ENCODE peak calls at places on chromosome 18, in seven cellular contexts. One of them, this sample, is unnamed.

GRCh38 chr18:68445131-68445530 is 269.8 kb downstream of the TMX3 start:
- DNase-seq in H9: no peak
- DNase-seq in hepatocyte: no peak
- DNase-seq in upper lobe of right lung: no peak
- DNase-seq in tibial artery: no peak
- DNase-seq in fibroblast of lung: no peak
- DNase-seq in IMR-90: no peak
- DNase-seq in this sample: peak

GRCh38 chr18:58896268-58896667 is 31.6 kb downstream of the ZNF532 start:
- DNase-seq in upper lobe of right lung: no peak
- DNase-seq in tibial artery: no peak
- DNase-seq in IMR-90: no peak
- DNase-seq in fibroblast of lung: no peak
- DNase-seq in H9: no peak
- DNase-seq in hepatocyte: no peak
- DNase-seq in this sample: no peak

GRCh38 chr18:49029628-49030027 is 78.9 kb upstream of the SMAD7 start:
- DNase-seq in hepatocyte: no peak
- DNase-seq in tibial artery: peak
- DNase-seq in upper lobe of right lung: peak
- DNase-seq in fibroblast of lung: no peak
- DNase-seq in H9: no peak
- DNase-seq in IMR-90: no peak
- DNase-seq in this sample: no peak

GRCh38 chr18:44936485-44936884 is 255.8 kb downstream of the SETBP1 start:
- DNase-seq in upper lobe of right lung: no peak
- DNase-seq in H9: no peak
- DNase-seq in hepatocyte: no peak
- DNase-seq in tibial artery: no peak
- DNase-seq in IMR-90: no peak
- DNase-seq in fibroblast of lung: no peak
- DNase-seq in this sample: no peak

GRCh38 chr18:75752864-75753263 is 325.4 kb upstream of the SMIM21 start:
- DNase-seq in fibroblast of lung: no peak
- DNase-seq in upper lobe of right lung: no peak
- DNase-seq in H9: no peak
- DNase-seq in hepatocyte: no peak
- DNase-seq in tibial artery: no peak
- DNase-seq in IMR-90: no peak
- DNase-seq in this sample: no peak

GRCh38 chr18:7259482-7259881 is 28.6 kb downstream of the LRRC30 start:
- DNase-seq in IMR-90: no peak
- DNase-seq in upper lobe of right lung: no peak
- DNase-seq in H9: no peak
- DNase-seq in fibroblast of lung: no peak
- DNase-seq in hepatocyte: no peak
- DNase-seq in tibial artery: no peak
- DNase-seq in this sample: no peak

GRCh38 chr18:34998677-34999076 is 42.5 kb upstream of the MAPRE2 start:
- DNase-seq in H9: no peak
- DNase-seq in hepatocyte: no peak
- DNase-seq in IMR-90: no peak
- DNase-seq in upper lobe of right lung: no peak
- DNase-seq in fibroblast of lung: no peak
- DNase-seq in tibial artery: no peak
- DNase-seq in this sample: no peak

GRCh38 chr18:49880656-49881055 is 67.3 kb upstream of the ACAA2 start:
- DNase-seq in IMR-90: no peak
- DNase-seq in upper lobe of right lung: peak
- DNase-seq in tibial artery: no peak
- DNase-seq in hepatocyte: no peak
- DNase-seq in H9: no peak
- DNase-seq in fibroblast of lung: peak
- DNase-seq in this sample: no peak

GRCh38 chr18:75544496-75544895 is 117.0 kb upstream of the SMIM21 start:
- DNase-seq in hepatocyte: no peak
- DNase-seq in H9: no peak
- DNase-seq in tibial artery: no peak
- DNase-seq in IMR-90: peak
- DNase-seq in fibroblast of lung: peak
- DNase-seq in upper lobe of right lung: no peak
- DNase-seq in this sample: no peak

GRCh38 chr18:44601447-44601846 is 79.2 kb upstream of the SETBP1 start:
- DNase-seq in upper lobe of right lung: no peak
- DNase-seq in H9: no peak
- DNase-seq in fibroblast of lung: peak
- DNase-seq in hepatocyte: peak
- DNase-seq in IMR-90: peak
- DNase-seq in tibial artery: no peak
- DNase-seq in this sample: no peak

GRCh38 chr18:53796042-53796729 is 428.3 kb downstream of the MBD2 start:
- DNase-seq in H9: no peak
- DNase-seq in tibial artery: peak
- DNase-seq in upper lobe of right lung: no peak
- DNase-seq in hepatocyte: peak
- DNase-seq in IMR-90: peak
- DNase-seq in fibroblast of lung: peak
- DNase-seq in this sample: no peak

GRCh38 chr18:62438876-62439275 is 83.9 kb upstream of the ZCCHC2 start:
- DNase-seq in H9: no peak
- DNase-seq in upper lobe of right lung: no peak
- DNase-seq in tibial artery: no peak
- DNase-seq in IMR-90: no peak
- DNase-seq in fibroblast of lung: no peak
- DNase-seq in hepatocyte: no peak
- DNase-seq in this sample: no peak

GRCh38 chr18:46067431-46068007 is 4.5 kb downstream of the PSTPIP2 start:
- DNase-seq in hepatocyte: no peak
- DNase-seq in tibial artery: no peak
- DNase-seq in upper lobe of right lung: no peak
- DNase-seq in IMR-90: peak
- DNase-seq in H9: no peak
- DNase-seq in fibroblast of lung: peak
- DNase-seq in this sample: no peak
- H3K27ac ChIP-seq in hepatocyte: no peak
- H3K27ac ChIP-seq in tibial artery: no peak
- H3K27ac ChIP-seq in upper lobe of right lung: no peak
- H3K27ac ChIP-seq in IMR-90: no peak
- H3K27ac ChIP-seq in H9: no peak
- H3K27ac ChIP-seq in fibroblast of lung: no peak
- H3K27ac ChIP-seq in this sample: no peak

GRCh38 chr18:42734520-42734919 is 381.0 kb downstream of the RIT2 start:
- DNase-seq in fibroblast of lung: no peak
- DNase-seq in H9: no peak
- DNase-seq in IMR-90: no peak
- DNase-seq in tibial artery: no peak
- DNase-seq in upper lobe of right lung: no peak
- DNase-seq in hepatocyte: no peak
- DNase-seq in this sample: no peak

GRCh38 chr18:42736074-42736473 is 379.4 kb downstream of the RIT2 start:
- DNase-seq in fibroblast of lung: no peak
- DNase-seq in IMR-90: no peak
- DNase-seq in hepatocyte: no peak
- DNase-seq in tibial artery: no peak
- DNase-seq in H9: no peak
- DNase-seq in upper lobe of right lung: no peak
- DNase-seq in this sample: no peak

GRCh38 chr18:42730272-42730671 is 385.2 kb downstream of the RIT2 start:
- DNase-seq in fibroblast of lung: no peak
- DNase-seq in tibial artery: no peak
- DNase-seq in H9: no peak
- DNase-seq in upper lobe of right lung: no peak
- DNase-seq in IMR-90: no peak
- DNase-seq in hepatocyte: no peak
- DNase-seq in this sample: no peak
- TF ChIP-seq CTCF in fibroblast of lung: peak
- TF ChIP-seq CTCF in tibial artery: no peak
- TF ChIP-seq CTCF in H9: peak
- TF ChIP-seq CTCF in upper lobe of right lung: peak
- TF ChIP-seq CTCF in IMR-90: no peak
- TF ChIP-seq CTCF in hepatocyte: peak
- TF ChIP-seq CTCF in this sample: peak

DNA sequence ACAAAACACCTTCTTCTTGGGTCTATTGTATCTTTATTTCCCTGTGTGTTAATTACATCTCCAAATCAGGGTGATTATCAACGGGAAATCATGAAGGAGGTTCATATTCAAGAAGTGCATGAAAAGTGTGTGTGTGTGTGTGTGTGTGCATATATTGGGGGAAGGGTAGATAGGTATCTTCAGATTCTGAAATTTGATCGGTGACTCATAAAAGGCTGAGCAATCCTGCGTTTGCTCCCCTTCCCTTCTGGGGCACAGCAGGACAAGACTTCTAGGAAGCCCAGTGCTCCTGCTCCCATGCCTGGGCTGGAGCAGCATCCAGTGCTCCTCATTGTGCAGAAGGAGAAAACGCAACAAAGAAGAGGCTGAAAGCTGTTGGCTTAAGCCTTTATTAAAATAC is 25.8 kb downstream of the MC5R start:
- DNase-seq in IMR-90: no peak
- DNase-seq in hepatocyte: no peak
- DNase-seq in H9: no peak
- DNase-seq in tibial artery: no peak
- DNase-seq in fibroblast of lung: no peak
- DNase-seq in upper lobe of right lung: no peak
- DNase-seq in this sample: no peak
- H3K27ac ChIP-seq in IMR-90: no peak
- H3K27ac ChIP-seq in hepatocyte: no peak
- H3K27ac ChIP-seq in H9: no peak
- H3K27ac ChIP-seq in tibial artery: no peak
- H3K27ac ChIP-seq in fibroblast of lung: no peak
- H3K27ac ChIP-seq in upper lobe of right lung: no peak
- H3K27ac ChIP-seq in this sample: no peak

DNA sequence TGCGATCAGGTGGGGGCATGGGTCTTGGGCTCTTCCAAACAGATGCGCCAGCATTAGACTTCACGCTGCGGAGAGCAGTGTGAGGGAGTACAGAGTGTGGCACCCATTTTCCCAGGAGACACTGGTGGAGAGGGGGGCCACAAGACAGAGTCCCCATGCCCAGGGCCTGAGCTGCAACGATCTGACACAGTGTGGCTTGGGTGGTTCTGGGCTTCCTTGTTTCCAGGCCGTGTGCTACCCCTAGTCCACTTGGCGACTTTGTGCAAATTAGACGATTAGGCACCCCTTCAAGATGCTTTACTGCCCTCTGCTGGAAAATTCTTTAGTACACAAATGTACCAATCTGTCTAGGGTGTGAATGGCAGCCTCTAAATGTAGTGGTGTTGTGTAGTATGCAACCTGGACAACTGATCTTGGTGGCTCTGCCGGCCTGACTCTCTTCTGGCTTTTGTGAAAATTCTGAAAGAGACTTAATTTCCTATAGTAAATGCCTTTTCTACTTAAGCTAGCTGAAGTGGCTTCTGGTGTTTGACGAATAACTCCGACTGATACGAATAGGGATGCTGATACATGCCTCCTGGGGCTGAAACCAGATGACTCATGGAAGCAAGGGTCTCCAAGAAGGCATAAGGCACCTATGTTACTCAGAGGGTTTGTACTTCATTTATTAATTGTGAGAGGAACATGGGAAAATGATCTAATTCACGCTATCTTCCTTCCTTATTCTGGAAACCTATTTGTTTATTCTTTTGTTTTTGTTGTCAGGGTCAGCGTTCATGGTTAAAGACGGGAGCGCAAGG is 92.3 kb upstream of the SMAD2 start:
- DNase-seq in IMR-90: peak
- DNase-seq in H9: no peak
- DNase-seq in upper lobe of right lung: no peak
- DNase-seq in hepatocyte: peak
- DNase-seq in fibroblast of lung: peak
- DNase-seq in tibial artery: peak
- DNase-seq in this sample: no peak
- TF ChIP-seq CTCF in IMR-90: peak
- TF ChIP-seq CTCF in H9: peak
- TF ChIP-seq CTCF in upper lobe of right lung: peak
- TF ChIP-seq CTCF in hepatocyte: peak
- TF ChIP-seq CTCF in fibroblast of lung: peak
- TF ChIP-seq CTCF in tibial artery: peak
- TF ChIP-seq CTCF in this sample: peak

DNA sequence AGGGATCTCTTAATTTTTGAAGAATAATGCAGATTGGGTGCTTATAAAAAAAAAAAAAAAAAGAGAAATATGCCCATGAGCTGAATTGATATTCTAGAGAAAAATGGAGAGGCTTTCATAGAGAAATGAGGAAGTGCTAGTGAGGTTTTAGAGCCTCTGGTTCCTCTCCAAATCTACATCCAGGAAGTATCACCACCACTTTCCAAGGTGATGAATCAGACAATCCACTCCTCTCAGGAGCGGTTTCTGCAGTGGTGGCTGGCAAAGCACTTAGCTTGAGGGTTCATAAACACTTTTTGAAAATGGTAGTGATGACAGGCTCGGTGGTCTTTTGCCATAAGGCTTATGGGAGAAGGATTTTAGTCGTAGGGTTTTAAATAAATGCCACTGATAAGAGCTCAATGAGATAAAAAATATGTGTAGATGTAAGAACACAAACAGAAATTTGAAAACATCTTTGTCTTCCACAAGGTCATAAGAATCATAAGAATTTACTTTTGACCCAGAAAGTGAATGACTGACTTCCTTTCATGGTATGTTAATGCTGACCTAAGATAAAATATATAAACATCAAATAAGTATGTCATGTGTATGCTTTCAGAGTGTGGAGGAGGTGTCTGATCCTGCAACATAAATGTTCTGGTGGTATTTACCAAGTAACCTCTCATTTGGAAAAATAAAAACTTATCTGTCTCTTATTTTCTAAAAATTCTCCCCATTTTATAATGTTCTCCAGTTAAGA is 42.1 kb upstream of the DSG1 start:
- DNase-seq in tibial artery: no peak
- DNase-seq in IMR-90: no peak
- DNase-seq in H9: no peak
- DNase-seq in hepatocyte: peak
- DNase-seq in upper lobe of right lung: no peak
- DNase-seq in fibroblast of lung: peak
- DNase-seq in this sample: no peak
- H3K27ac ChIP-seq in tibial artery: no peak
- H3K27ac ChIP-seq in IMR-90: no peak
- H3K27ac ChIP-seq in H9: no peak
- H3K27ac ChIP-seq in hepatocyte: no peak
- H3K27ac ChIP-seq in upper lobe of right lung: no peak
- H3K27ac ChIP-seq in fibroblast of lung: no peak
- H3K27ac ChIP-seq in this sample: no peak

DNA sequence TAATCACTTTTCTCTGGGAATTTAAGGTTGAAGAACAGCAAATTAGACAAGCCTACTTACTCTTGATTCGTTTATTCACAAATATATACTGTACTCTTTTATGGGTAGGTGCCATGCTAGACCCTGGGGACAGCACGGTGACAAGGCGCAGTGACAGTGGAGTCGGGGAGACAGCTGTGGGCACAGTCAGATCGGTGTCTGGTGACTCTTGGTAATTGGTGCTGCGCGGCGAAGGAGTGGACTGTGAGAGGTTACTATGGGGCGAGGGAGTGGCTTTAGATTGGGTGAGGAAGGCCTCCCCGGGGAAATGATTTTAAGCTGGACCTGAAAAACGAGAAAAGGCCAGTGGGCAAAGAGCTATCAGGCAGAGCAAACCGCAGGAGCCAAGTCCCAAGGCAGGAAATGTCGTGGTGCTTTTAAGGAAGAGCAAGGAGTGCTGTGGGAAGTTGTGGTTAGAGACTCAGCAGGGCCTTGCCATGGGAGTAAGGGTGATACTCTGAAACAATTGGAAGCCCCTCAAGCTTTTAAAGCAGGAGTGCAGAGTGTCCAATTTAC is 36.3 kb upstream of the TXNDC2 start:
- DNase-seq in H9: no peak
- DNase-seq in fibroblast of lung: no peak
- DNase-seq in tibial artery: peak
- DNase-seq in upper lobe of right lung: peak
- DNase-seq in hepatocyte: no peak
- DNase-seq in IMR-90: no peak
- DNase-seq in this sample: no peak
- TF ChIP-seq CTCF in H9: no peak
- TF ChIP-seq CTCF in fibroblast of lung: no peak
- TF ChIP-seq CTCF in tibial artery: no peak
- TF ChIP-seq CTCF in upper lobe of right lung: no peak
- TF ChIP-seq CTCF in hepatocyte: no peak
- TF ChIP-seq CTCF in IMR-90: no peak
- TF ChIP-seq CTCF in this sample: no peak

This sample was measured in dorsolateral prefrontal cortex.